ENCODE peak calls at places on chromosome 10, in four cellular contexts. One of them, this sample, is unnamed.

GRCh38 chr10:101297901-101298451 is 56.0 kb upstream of the BTRC start:
- DNase-seq in PC-9: peak
- DNase-seq in PC-3: peak
- DNase-seq in K562: peak
- DNase-seq in this sample: peak

GRCh38 chr10:6182454-6183098 is 20.2 kb upstream of the PFKFB3 start:
- DNase-seq in PC-9: no peak
- DNase-seq in PC-3: no peak
- DNase-seq in K562: no peak
- DNase-seq in this sample: no peak

GRCh38 chr10:79610601-79611191 is at the start of gene SFTPA1:
- DNase-seq in PC-9: no peak
- DNase-seq in PC-3: no peak
- DNase-seq in K562: no peak
- DNase-seq in this sample: no peak

GRCh38 chr10:79391231-79392019 is 44.2 kb downstream of the PPIF start:
- DNase-seq in PC-9: no peak
- DNase-seq in PC-3: no peak
- DNase-seq in K562: peak
- DNase-seq in this sample: no peak

GRCh38 chr10:102642553-102643345 is 1.5 kb upstream of the TRIM8 start:
- DNase-seq in PC-9: peak
- DNase-seq in PC-3: peak
- DNase-seq in K562: no peak
- DNase-seq in this sample: peak

GRCh38 chr10:74474022-74474713 is 323.1 kb downstream of the ADK start:
- DNase-seq in PC-9: no peak
- DNase-seq in PC-3: peak
- DNase-seq in K562: no peak
- DNase-seq in this sample: no peak

GRCh38 chr10:78510566-78511323 is 477.1 kb downstream of the RPS24 start:
- DNase-seq in PC-9: no peak
- DNase-seq in PC-3: peak
- DNase-seq in K562: no peak
- DNase-seq in this sample: peak

GRCh38 chr10:112250555-112250954 is 32.6 kb upstream of the TECTB start:
- DNase-seq in PC-9: no peak
- DNase-seq in PC-3: peak
- DNase-seq in K562: no peak
- DNase-seq in this sample: peak

GRCh38 chr10:118501637-118502440 is 93.6 kb downstream of the PRLHR start:
- DNase-seq in PC-9: peak
- DNase-seq in PC-3: peak
- DNase-seq in K562: no peak
- DNase-seq in this sample: peak

DNA sequence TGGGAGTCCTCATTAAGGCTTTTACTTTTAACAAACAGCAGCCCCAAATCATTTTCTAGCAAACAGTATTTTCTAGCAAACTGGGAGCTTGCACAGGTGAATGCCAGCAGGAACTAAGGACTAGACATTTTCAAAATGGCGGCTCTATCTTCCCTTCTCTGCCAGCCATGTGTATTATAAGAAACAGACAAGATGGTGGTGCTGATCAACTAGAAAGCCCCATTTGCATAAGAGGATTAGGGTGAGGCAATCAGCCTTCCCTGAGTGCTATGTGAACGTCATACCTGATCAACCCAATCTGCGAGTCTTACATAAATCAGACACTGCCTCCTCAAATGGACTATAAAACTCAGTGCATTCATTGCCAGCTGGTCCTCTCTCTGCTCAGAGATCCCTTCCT is 479.6 kb downstream of the IPMK start:
- DNase-seq in PC-9: no peak
- DNase-seq in PC-3: no peak
- DNase-seq in K562: no peak
- DNase-seq in this sample: no peak
- H2AFZ ChIP-seq in PC-9: peak
- H2AFZ ChIP-seq in PC-3: no peak
- H2AFZ ChIP-seq in K562: no peak
- H2AFZ ChIP-seq in this sample: no peak

DNA sequence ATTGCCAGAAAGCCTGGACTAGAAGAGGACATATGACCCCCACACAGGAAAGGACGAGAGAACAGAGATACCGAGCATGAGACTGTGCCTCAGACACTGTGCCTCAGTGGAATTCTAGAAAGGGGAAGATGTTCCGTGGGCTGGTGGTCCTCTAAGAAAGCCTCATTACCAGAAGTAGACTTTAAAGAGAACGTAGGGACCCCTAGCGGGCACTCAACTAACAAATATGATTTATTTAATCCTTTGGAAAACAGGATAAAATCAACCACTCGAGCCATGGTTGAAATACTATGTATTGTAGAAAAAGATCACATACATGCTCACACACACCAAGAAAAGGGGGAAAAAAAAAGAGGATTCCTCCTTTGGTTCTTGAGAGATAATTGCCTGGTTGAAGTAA is 701.2 kb upstream of the SORCS1 start:
- DNase-seq in PC-9: no peak
- DNase-seq in PC-3: no peak
- DNase-seq in K562: no peak
- DNase-seq in this sample: no peak
- H2AFZ ChIP-seq in PC-9: no peak
- H2AFZ ChIP-seq in PC-3: no peak
- H2AFZ ChIP-seq in K562: no peak
- H2AFZ ChIP-seq in this sample: no peak

GRCh38 chr10:69578508-69578991 is 5.3 kb upstream of the NEUROG3 start:
- DNase-seq in PC-9: no peak
- DNase-seq in PC-3: no peak
- DNase-seq in K562: no peak
- DNase-seq in this sample: no peak

GRCh38 chr10:69575164-69575722 is 2.0 kb upstream of the NEUROG3 start:
- DNase-seq in PC-9: no peak
- DNase-seq in PC-3: no peak
- DNase-seq in K562: no peak
- DNase-seq in this sample: no peak

GRCh38 chr10:69574571-69574978 is 1.4 kb upstream of the NEUROG3 start:
- DNase-seq in PC-9: no peak
- DNase-seq in PC-3: no peak
- DNase-seq in K562: no peak
- DNase-seq in this sample: no peak

GRCh38 chr10:69577268-69578232 is 4.3 kb upstream of the NEUROG3 start:
- DNase-seq in PC-9: no peak
- DNase-seq in PC-3: no peak
- DNase-seq in K562: no peak
- DNase-seq in this sample: no peak

DNA sequence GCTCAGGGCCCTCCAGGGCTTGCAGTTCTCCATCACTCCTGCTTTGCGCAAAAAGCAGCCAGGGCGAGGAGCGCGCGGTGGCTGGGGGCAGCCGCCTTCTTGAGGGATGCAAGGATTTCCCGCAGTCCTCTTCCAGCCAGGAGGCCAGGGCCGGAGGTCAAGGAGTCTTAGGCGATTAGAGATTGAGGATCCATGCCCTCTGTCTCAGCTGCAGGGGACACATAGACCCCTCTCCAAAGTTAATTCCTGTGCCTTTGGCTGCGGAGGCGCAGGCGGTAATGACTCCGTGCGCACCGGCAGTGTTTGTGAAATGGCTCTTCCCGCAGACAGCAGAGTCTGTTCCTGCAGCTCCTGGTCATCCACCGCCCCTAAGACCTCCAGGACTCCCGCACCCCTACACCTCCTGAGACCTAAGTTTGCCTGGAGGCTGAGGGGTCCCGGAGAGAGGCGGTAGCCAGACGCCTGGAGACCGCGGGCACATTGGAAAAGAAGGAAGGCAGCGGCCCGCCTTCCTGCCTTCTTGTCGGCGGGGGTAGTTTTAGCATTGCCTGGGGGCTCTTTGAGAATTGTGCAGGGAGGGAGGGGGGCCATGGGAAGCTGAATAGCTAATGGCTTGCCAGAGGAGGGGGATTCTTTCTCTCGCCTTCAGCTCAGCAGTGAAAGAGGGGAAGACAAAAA is 3.3 kb upstream of the NEUROG3 start:
- DNase-seq in PC-9: no peak
- DNase-seq in PC-3: no peak
- DNase-seq in K562: no peak
- DNase-seq in this sample: no peak
- H2AFZ ChIP-seq in PC-9: no peak
- H2AFZ ChIP-seq in PC-3: no peak
- H2AFZ ChIP-seq in K562: no peak
- H2AFZ ChIP-seq in this sample: no peak

GRCh38 chr10:76432274-76433012 is 1001.0 kb downstream of the LRMDA start:
- DNase-seq in PC-9: peak
- DNase-seq in PC-3: peak
- DNase-seq in K562: no peak
- DNase-seq in this sample: peak
- H2AFZ ChIP-seq in PC-9: peak
- H2AFZ ChIP-seq in PC-3: peak
- H2AFZ ChIP-seq in K562: no peak
- H2AFZ ChIP-seq in this sample: peak

GRCh38 chr10:49594594-49594993 is 15.5 kb upstream of the SLC18A3 start:
- DNase-seq in PC-9: peak
- DNase-seq in PC-3: peak
- DNase-seq in K562: peak
- DNase-seq in this sample: peak
- H2AFZ ChIP-seq in PC-9: no peak
- H2AFZ ChIP-seq in PC-3: peak
- H2AFZ ChIP-seq in K562: no peak
- H2AFZ ChIP-seq in this sample: no peak